ENCODE peak calls at places on chromosome 3, in nine cellular contexts. Y is foreskin keratinocyte; T is PC-3; P is substantia nigra; B is uterus; C is CD4-positive, CD25-positive, alpha-beta regulatory T cell; J is aorta; G is mesendoderm; Z is CD8-positive, alpha-beta memory T cell. M is an unnamed sample.

GRCh38 chr3:150150633-150151032 is 179.9 kb upstream of the PFN2 start:
- DNase-seq in Y (no peak), P (no peak), Z (no peak), G (no peak), B (no peak), J (no peak), C (no peak), T (peak; percentile 13), M (no peak)

GRCh38 chr3:90184861-90185260 is 1077.4 kb downstream of the EPHA3 start:
- DNase-seq in C (no peak), B (no peak), Y (no peak), Z (no peak), P (no peak), J (no peak), G (peak; percentile 65), T (peak; percentile 49), M (no peak)

GRCh38 chr3:38404286-38404685 is 49.4 kb upstream of the ACVR2B start:
- DNase-seq in P (no peak), T (peak; percentile 57), C (no peak), G (peak; percentile 23), B (no peak), J (peak; percentile 48), Y (no peak), Z (no peak), M (no peak)

GRCh38 chr3:67957268-67957667 is 302.9 kb upstream of the SUCLG2 start:
- DNase-seq in Z (no peak), Y (no peak), G (no peak), B (no peak), C (no peak), P (no peak), T (no peak), J (no peak), M (no peak)

GRCh38 chr3:168096210-168096795 is 579 bp upstream of the GOLIM4 start:
- DNase-seq in C (no peak), T (peak; percentile 87), P (peak; percentile 47), Y (peak; percentile 96), B (no peak), G (peak; percentile 80), J (peak; percentile 70), Z (no peak), M (no peak)

GRCh38 chr3:188345223-188345622 is 191.3 kb downstream of the LPP start:
- DNase-seq in Y (no peak), G (no peak), C (no peak), B (no peak), P (no peak), T (no peak), J (no peak), Z (no peak), M (no peak)

GRCh38 chr3:42473083-42473932 is 29.1 kb upstream of the VIPR1 start:
- DNase-seq in G (no peak), Z (no peak), J (no peak), C (no peak), B (no peak), Y (no peak), T (no peak), P (no peak), M (no peak)

GRCh38 chr3:138124689-138125420 is 7.3 kb downstream of the A4GNT start:
- DNase-seq in G (no peak), J (no peak), B (no peak), T (no peak), P (no peak), Y (no peak), C (no peak), Z (no peak), M (no peak)

GRCh38 chr3:156619376-156619775 is 55.0 kb upstream of the TIPARP start:
- DNase-seq in Z (no peak), T (no peak), P (no peak), Y (no peak), J (no peak), G (no peak), C (no peak), B (no peak), M (no peak)

GRCh38 chr3:177306252-177306651 is 109.0 kb upstream of the TBL1XR1 start:
- DNase-seq in Z (no peak), Y (peak; percentile 59), C (no peak), P (no peak), B (no peak), J (no peak), T (peak; percentile 89), G (no peak), M (no peak)

GRCh38 chr3:141955163-141955562 is 78.7 kb downstream of the ATP1B3 start:
- DNase-seq in B (no peak), C (no peak), T (no peak), P (no peak), J (no peak), Y (no peak), Z (no peak), G (no peak), M (no peak)

GRCh38 chr3:172276103-172276502 is 172.2 kb downstream of the GHSR start:
- DNase-seq in G (no peak), C (peak; percentile 8), Y (no peak), T (no peak), Z (no peak), B (no peak), P (no peak), J (no peak), M (no peak)
- H3K27ac ChIP-seq in G (no peak overlapping the region), C (no peak overlapping the region), Y (no peak overlapping the region), T (no peak overlapping the region), Z (no peak overlapping the region), B (no peak overlapping the region), P (no peak overlapping the region), J (no peak overlapping the region), M (no peak overlapping the region)

GRCh38 chr3:13262493-13263211 is 157.5 kb downstream of the NUP210 start:
- DNase-seq in Z (no peak), T (peak; percentile 15), B (no peak), G (no peak), J (peak; percentile 28), Y (no peak), P (no peak), C (no peak), M (no peak)
- H3K27ac ChIP-seq in Z (no peak overlapping the region), T (no peak overlapping the region), B (no peak overlapping the region), G (no peak overlapping the region), J (no peak overlapping the region), Y (no peak overlapping the region), P (no peak overlapping the region), C (no peak overlapping the region), M (no peak overlapping the region)

DNA sequence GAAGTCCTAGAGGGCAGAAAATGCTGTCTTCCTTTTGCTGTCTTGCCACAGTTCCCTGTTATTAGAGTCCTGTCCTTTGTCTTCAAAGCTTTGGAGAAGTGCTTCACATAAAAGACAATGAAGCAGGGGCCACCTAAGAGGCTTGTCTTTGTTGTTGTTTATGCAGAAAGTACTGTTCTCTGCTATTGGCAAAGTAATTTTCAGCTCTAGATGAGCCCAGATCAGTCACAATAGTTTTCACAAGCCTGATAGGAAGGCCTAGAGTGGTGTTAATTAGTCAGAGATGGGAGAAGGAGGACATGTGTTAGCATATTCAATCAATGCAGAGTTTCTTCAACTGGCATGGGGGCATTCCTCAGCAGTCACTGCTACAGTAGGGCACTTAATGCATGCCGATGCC is 300.0 kb downstream of the PTPRG start:
- DNase-seq in C (no peak), G (peak; percentile 80), P (no peak), Y (no peak), T (no peak), Z (no peak), J (no peak), B (no peak), M (no peak)
- H3K27ac ChIP-seq in C (no peak overlapping the region), G (peak overlapping the region; percentile 48), P (no peak overlapping the region), Y (no peak overlapping the region), T (no peak overlapping the region), Z (no peak overlapping the region), J (no peak overlapping the region), B (no peak overlapping the region), M (no peak overlapping the region)

GRCh38 chr3:129121792-129122696 is at the start of gene RAB43:
- DNase-seq in Z (peak; percentile 86), J (peak; percentile 93), B (peak; percentile 93), T (peak; percentile 60), G (peak; percentile 98), Y (peak; percentile 61), P (peak; percentile 73), C (peak; percentile 87), M (peak; percentile 74)
- H3K27ac ChIP-seq in Z (peak within 1 kb of the TSS; percentile 80), J (peak within 1 kb of the TSS; percentile 85), B (peak within 1 kb of the TSS; percentile 95), T (peak within 1 kb of the TSS; percentile 83), G (peak within 1 kb of the TSS; percentile 93), Y (peak within 1 kb of the TSS; percentile 90), P (peak within 1 kb of the TSS; percentile 80), C (peak within 1 kb of the TSS; percentile 90), M (peak within 1 kb of the TSS; percentile 89)

GRCh38 chr3:127610105-127610504 is 11.9 kb downstream of the MCM2 start:
- DNase-seq in C (no peak), G (no peak), B (no peak), P (no peak), Z (no peak), T (peak; percentile 15), J (no peak), Y (no peak), M (no peak)

GRCh38 chr3:127606086-127606805 is 8.0 kb downstream of the MCM2 start:
- DNase-seq in G (no peak), P (no peak), Y (no peak), J (no peak), C (no peak), B (no peak), Z (no peak), T (no peak), M (no peak)

GRCh38 chr3:127606981-127607595 is 8.9 kb downstream of the MCM2 start:
- DNase-seq in T (peak; percentile 23), G (no peak), P (no peak), Y (no peak), C (no peak), J (no peak), B (no peak), Z (no peak), M (no peak)

GRCh38 chr3:127608362-127608718 is 10.1 kb downstream of the MCM2 start:
- DNase-seq in Z (no peak), Y (no peak), T (no peak), B (no peak), P (no peak), J (no peak), C (no peak), G (no peak), M (no peak)

GRCh38 chr3:127607675-127608361 is 9.6 kb downstream of the MCM2 start:
- DNase-seq in Y (no peak), G (no peak), T (no peak), Z (no peak), C (no peak), J (no peak), P (no peak), B (no peak), M (no peak)
- H3K27ac ChIP-seq in Y (no peak overlapping the region), G (no peak overlapping the region), T (no peak overlapping the region), Z (no peak overlapping the region), C (no peak overlapping the region), J (no peak overlapping the region), P (no peak overlapping the region), B (no peak overlapping the region), M (no peak overlapping the region)

M was measured in caudate nucleus.